ENCODE peak calls at places on chromosomes 3 and 15, in six cellular contexts. One of them, this sample, is unnamed.

GRCh38 chr3:82824491-82824890 is 1063.0 kb upstream of the GBE1 start:
- DNase-seq in mesendoderm: no peak
- DNase-seq in neuronal stem cell: no peak
- DNase-seq in Karpas-422: no peak
- DNase-seq in MM.1S: no peak
- DNase-seq in mesenchymal stem cell: no peak
- DNase-seq in this sample: no peak

GRCh38 chr3:13544293-13544831 is 4.6 kb upstream of the FBLN2 start:
- DNase-seq in mesendoderm: no peak
- DNase-seq in neuronal stem cell: no peak
- DNase-seq in Karpas-422: no peak
- DNase-seq in MM.1S: no peak
- DNase-seq in mesenchymal stem cell: peak
- DNase-seq in this sample: peak

GRCh38 chr15:94412979-94413741 is 181.8 kb downstream of the MCTP2 start:
- DNase-seq in mesendoderm: peak
- DNase-seq in neuronal stem cell: peak
- DNase-seq in Karpas-422: peak
- DNase-seq in MM.1S: no peak
- DNase-seq in mesenchymal stem cell: peak
- DNase-seq in this sample: peak

GRCh38 chr3:130088061-130088460 is 6.4 kb downstream of the ALG1L2 start:
- DNase-seq in mesendoderm: no peak
- DNase-seq in neuronal stem cell: no peak
- DNase-seq in Karpas-422: peak
- DNase-seq in MM.1S: no peak
- DNase-seq in mesenchymal stem cell: no peak
- DNase-seq in this sample: no peak

GRCh38 chr3:41286305-41286704 is 87.0 kb downstream of the CTNNB1 start:
- DNase-seq in mesendoderm: peak
- DNase-seq in neuronal stem cell: no peak
- DNase-seq in Karpas-422: no peak
- DNase-seq in MM.1S: no peak
- DNase-seq in mesenchymal stem cell: no peak
- DNase-seq in this sample: no peak

GRCh38 chr3:52054689-52055511 is 1.5 kb downstream of the DUSP7 start:
- DNase-seq in mesendoderm: peak
- DNase-seq in neuronal stem cell: no peak
- DNase-seq in Karpas-422: no peak
- DNase-seq in MM.1S: peak
- DNase-seq in mesenchymal stem cell: no peak
- DNase-seq in this sample: no peak

GRCh38 chr3:195356151-195357086 is 85.5 kb upstream of the XXYLT1 start:
- DNase-seq in mesendoderm: peak
- DNase-seq in neuronal stem cell: no peak
- DNase-seq in Karpas-422: no peak
- DNase-seq in MM.1S: no peak
- DNase-seq in mesenchymal stem cell: peak
- DNase-seq in this sample: no peak

GRCh38 chr3:115113367-115113766 is 33.7 kb downstream of the ZBTB20 start:
- DNase-seq in mesendoderm: no peak
- DNase-seq in neuronal stem cell: no peak
- DNase-seq in Karpas-422: no peak
- DNase-seq in MM.1S: no peak
- DNase-seq in mesenchymal stem cell: peak
- DNase-seq in this sample: peak

GRCh38 chr3:24042174-24042878 is 97.2 kb downstream of the NR1D2 start:
- DNase-seq in mesendoderm: no peak
- DNase-seq in neuronal stem cell: no peak
- DNase-seq in Karpas-422: no peak
- DNase-seq in MM.1S: no peak
- DNase-seq in mesenchymal stem cell: peak
- DNase-seq in this sample: no peak

GRCh38 chr3:58082047-58082446 is 73.8 kb downstream of the FLNB start:
- DNase-seq in mesendoderm: no peak
- DNase-seq in neuronal stem cell: no peak
- DNase-seq in Karpas-422: no peak
- DNase-seq in MM.1S: no peak
- DNase-seq in mesenchymal stem cell: peak
- DNase-seq in this sample: no peak

GRCh38 chr3:184778426-184779332 is 33.3 kb upstream of the VPS8 start:
- DNase-seq in mesendoderm: no peak
- DNase-seq in neuronal stem cell: no peak
- DNase-seq in Karpas-422: peak
- DNase-seq in MM.1S: no peak
- DNase-seq in mesenchymal stem cell: no peak
- DNase-seq in this sample: no peak

GRCh38 chr15:94229591-94230365 is 1.6 kb upstream of the MCTP2 start:
- DNase-seq in mesendoderm: no peak
- DNase-seq in neuronal stem cell: no peak
- DNase-seq in Karpas-422: no peak
- DNase-seq in MM.1S: peak
- DNase-seq in mesenchymal stem cell: peak
- DNase-seq in this sample: peak

GRCh38 chr3:112293368-112294321 is at the start of gene SLC9C1:
- DNase-seq in mesendoderm: peak
- DNase-seq in neuronal stem cell: peak
- DNase-seq in Karpas-422: peak
- DNase-seq in MM.1S: peak
- DNase-seq in mesenchymal stem cell: peak
- DNase-seq in this sample: peak
- H3K9ac ChIP-seq in mesendoderm: peak
- H3K9ac ChIP-seq in neuronal stem cell: no peak
- H3K9ac ChIP-seq in Karpas-422: peak
- H3K9ac ChIP-seq in MM.1S: peak
- H3K9ac ChIP-seq in mesenchymal stem cell: peak
- H3K9ac ChIP-seq in this sample: peak

GRCh38 chr15:69452702-69453513 is at the start of gene RPLP1:
- DNase-seq in mesendoderm: peak
- DNase-seq in neuronal stem cell: peak
- DNase-seq in Karpas-422: peak
- DNase-seq in MM.1S: peak
- DNase-seq in mesenchymal stem cell: peak
- DNase-seq in this sample: peak

GRCh38 chr15:69451951-69452701 is 492 bp upstream of the RPLP1 start:
- DNase-seq in mesendoderm: no peak
- DNase-seq in neuronal stem cell: no peak
- DNase-seq in Karpas-422: peak
- DNase-seq in MM.1S: peak
- DNase-seq in mesenchymal stem cell: no peak
- DNase-seq in this sample: peak

GRCh38 chr15:69456208-69457166 is 3.9 kb downstream of the RPLP1 start:
- DNase-seq in mesendoderm: no peak
- DNase-seq in neuronal stem cell: no peak
- DNase-seq in Karpas-422: no peak
- DNase-seq in MM.1S: no peak
- DNase-seq in mesenchymal stem cell: no peak
- DNase-seq in this sample: no peak

GRCh38 chr15:69457304-69458280 is 5.0 kb downstream of the RPLP1 start:
- DNase-seq in mesendoderm: peak
- DNase-seq in neuronal stem cell: no peak
- DNase-seq in Karpas-422: peak
- DNase-seq in MM.1S: no peak
- DNase-seq in mesenchymal stem cell: peak
- DNase-seq in this sample: no peak

GRCh38 chr15:69454953-69455352 is 2.3 kb downstream of the RPLP1 start:
- DNase-seq in mesendoderm: no peak
- DNase-seq in neuronal stem cell: no peak
- DNase-seq in Karpas-422: no peak
- DNase-seq in MM.1S: no peak
- DNase-seq in mesenchymal stem cell: no peak
- DNase-seq in this sample: no peak
- H3K9ac ChIP-seq in mesendoderm: peak
- H3K9ac ChIP-seq in neuronal stem cell: no peak
- H3K9ac ChIP-seq in Karpas-422: no peak
- H3K9ac ChIP-seq in MM.1S: no peak
- H3K9ac ChIP-seq in mesenchymal stem cell: peak
- H3K9ac ChIP-seq in this sample: no peak

GRCh38 chr15:74398183-74398582 is 30.7 kb upstream of the CYP11A1 start:
- DNase-seq in mesendoderm: no peak
- DNase-seq in neuronal stem cell: no peak
- DNase-seq in Karpas-422: no peak
- DNase-seq in MM.1S: no peak
- DNase-seq in mesenchymal stem cell: no peak
- DNase-seq in this sample: no peak
- H3K9ac ChIP-seq in mesendoderm: no peak
- H3K9ac ChIP-seq in neuronal stem cell: no peak
- H3K9ac ChIP-seq in Karpas-422: peak
- H3K9ac ChIP-seq in MM.1S: no peak
- H3K9ac ChIP-seq in mesenchymal stem cell: no peak
- H3K9ac ChIP-seq in this sample: no peak

DNA sequence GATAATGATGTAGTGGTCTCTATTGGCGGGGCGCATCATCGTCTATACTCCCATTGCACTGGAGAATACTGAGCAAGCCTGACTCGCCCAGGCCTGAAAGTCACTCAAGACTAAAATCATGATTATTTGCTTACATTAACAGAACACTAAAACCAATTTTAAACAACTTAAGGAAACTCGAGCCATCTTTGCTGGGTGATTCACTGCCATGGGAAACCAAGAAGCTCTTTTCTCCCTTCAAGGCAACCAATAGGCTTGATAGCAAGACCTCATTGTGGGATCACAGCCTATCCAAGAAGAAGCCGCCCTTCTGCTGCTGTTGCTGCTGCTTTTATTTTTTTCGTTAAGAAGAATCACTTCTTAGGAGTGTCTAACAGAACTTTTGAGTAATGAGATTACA is 479.4 kb downstream of the FOXP1 start:
- DNase-seq in mesendoderm: no peak
- DNase-seq in neuronal stem cell: no peak
- DNase-seq in Karpas-422: no peak
- DNase-seq in MM.1S: no peak
- DNase-seq in mesenchymal stem cell: peak
- DNase-seq in this sample: no peak
- H3K9ac ChIP-seq in mesendoderm: no peak
- H3K9ac ChIP-seq in neuronal stem cell: no peak
- H3K9ac ChIP-seq in Karpas-422: no peak
- H3K9ac ChIP-seq in MM.1S: no peak
- H3K9ac ChIP-seq in mesenchymal stem cell: peak
- H3K9ac ChIP-seq in this sample: no peak

DNA sequence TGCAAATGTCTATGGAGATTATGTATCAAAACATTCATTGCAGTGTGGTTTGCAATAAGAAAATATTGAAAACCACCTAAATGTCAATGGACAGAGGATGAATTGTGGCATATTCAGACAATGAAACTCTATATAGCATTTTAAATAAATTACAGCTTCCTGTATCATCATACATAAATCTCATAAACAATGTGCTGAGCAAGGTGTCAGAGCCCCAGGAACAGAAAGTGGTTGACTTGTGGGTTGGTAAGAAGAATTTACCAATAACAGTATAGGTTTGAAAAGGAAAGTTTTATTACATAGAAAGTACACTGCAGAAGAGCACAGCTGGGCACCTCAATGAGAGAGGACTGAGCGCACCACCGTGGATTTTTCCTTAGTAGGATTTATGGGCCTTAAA is 75.2 kb downstream of the ZMAT3 start:
- DNase-seq in mesendoderm: no peak
- DNase-seq in neuronal stem cell: no peak
- DNase-seq in Karpas-422: no peak
- DNase-seq in MM.1S: no peak
- DNase-seq in mesenchymal stem cell: no peak
- DNase-seq in this sample: no peak
- H3K9ac ChIP-seq in mesendoderm: no peak
- H3K9ac ChIP-seq in neuronal stem cell: no peak
- H3K9ac ChIP-seq in Karpas-422: no peak
- H3K9ac ChIP-seq in MM.1S: no peak
- H3K9ac ChIP-seq in mesenchymal stem cell: no peak
- H3K9ac ChIP-seq in this sample: no peak

GRCh38 chr15:68051907-68052306 is 2.2 kb upstream of the PIAS1 start:
- DNase-seq in mesendoderm: no peak
- DNase-seq in neuronal stem cell: no peak
- DNase-seq in Karpas-422: no peak
- DNase-seq in MM.1S: no peak
- DNase-seq in mesenchymal stem cell: no peak
- DNase-seq in this sample: no peak

GRCh38 chr15:68053701-68053996 is 466 bp upstream of the PIAS1 start:
- DNase-seq in mesendoderm: no peak
- DNase-seq in neuronal stem cell: no peak
- DNase-seq in Karpas-422: no peak
- DNase-seq in MM.1S: peak
- DNase-seq in mesenchymal stem cell: no peak
- DNase-seq in this sample: no peak

GRCh38 chr15:68053001-68053400 is 1.1 kb upstream of the PIAS1 start:
- DNase-seq in mesendoderm: peak
- DNase-seq in neuronal stem cell: no peak
- DNase-seq in Karpas-422: no peak
- DNase-seq in MM.1S: no peak
- DNase-seq in mesenchymal stem cell: no peak
- DNase-seq in this sample: peak

GRCh38 chr15:68051109-68051508 is 3.0 kb upstream of the PIAS1 start:
- DNase-seq in mesendoderm: no peak
- DNase-seq in neuronal stem cell: no peak
- DNase-seq in Karpas-422: no peak
- DNase-seq in MM.1S: peak
- DNase-seq in mesenchymal stem cell: no peak
- DNase-seq in this sample: no peak

GRCh38 chr15:68052431-68052830 is 1.7 kb upstream of the PIAS1 start:
- DNase-seq in mesendoderm: peak
- DNase-seq in neuronal stem cell: no peak
- DNase-seq in Karpas-422: no peak
- DNase-seq in MM.1S: no peak
- DNase-seq in mesenchymal stem cell: no peak
- DNase-seq in this sample: peak
- H3K9ac ChIP-seq in mesendoderm: no peak
- H3K9ac ChIP-seq in neuronal stem cell: no peak
- H3K9ac ChIP-seq in Karpas-422: no peak
- H3K9ac ChIP-seq in MM.1S: no peak
- H3K9ac ChIP-seq in mesenchymal stem cell: no peak
- H3K9ac ChIP-seq in this sample: no peak

DNA sequence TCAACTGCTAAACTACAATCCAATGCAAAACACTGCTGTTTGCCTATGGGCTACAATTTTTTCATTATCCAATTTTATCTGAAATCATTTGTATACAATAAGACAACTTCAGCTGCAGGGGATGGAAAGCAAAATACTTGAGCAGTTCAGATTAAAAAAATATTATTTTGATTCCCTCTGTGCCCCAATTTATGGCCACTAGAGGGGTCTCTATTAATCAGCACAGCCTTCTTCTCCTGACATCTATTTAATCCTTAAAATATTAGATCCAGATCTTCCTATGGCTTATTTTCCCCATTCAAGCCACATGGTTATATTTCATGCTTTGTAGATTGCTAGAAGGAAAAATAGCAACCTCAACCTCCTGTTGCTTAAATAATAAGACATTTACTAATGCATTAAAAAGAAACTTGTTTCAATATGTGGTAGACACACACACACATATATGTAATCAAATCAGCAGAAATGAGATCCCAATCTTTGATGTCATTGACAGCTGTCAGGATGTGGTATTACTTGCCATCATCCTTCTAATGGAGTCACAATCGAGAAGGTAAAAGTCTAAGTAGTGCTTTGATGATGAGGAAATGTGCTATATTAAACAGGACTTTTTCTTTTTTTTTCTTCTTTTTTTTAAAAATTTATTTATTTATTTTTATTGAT is 104.2 kb downstream of the P2RY1 start:
- DNase-seq in mesendoderm: no peak
- DNase-seq in neuronal stem cell: no peak
- DNase-seq in Karpas-422: no peak
- DNase-seq in MM.1S: no peak
- DNase-seq in mesenchymal stem cell: no peak
- DNase-seq in this sample: no peak
- H3K9ac ChIP-seq in mesendoderm: no peak
- H3K9ac ChIP-seq in neuronal stem cell: no peak
- H3K9ac ChIP-seq in Karpas-422: no peak
- H3K9ac ChIP-seq in MM.1S: no peak
- H3K9ac ChIP-seq in mesenchymal stem cell: no peak
- H3K9ac ChIP-seq in this sample: no peak